ENCODE peak calls at places on chromosomes 7 and 10, in six cellular contexts. C, F, T, D, J and K are unnamed samples. For H3K4me1, the result is how much of the 10 kb centered on the place peaks cover.

GRCh38 chr7:130142654-130143333 is 62.4 kb downstream of the TMEM209 start:
- DNase-seq in C (no peak), T (no peak), F (no peak), D (no peak), J (no peak), K (no peak)

GRCh38 chr7:40716052-40716451 is 581.2 kb downstream of the SUGCT start:
- DNase-seq in J (no peak), T (no peak), F (no peak), D (no peak), C (no peak), K (no peak)

GRCh38 chr7:92076509-92076908 is 57.8 kb downstream of the CYP51A1 start:
- DNase-seq in C (no peak), F (no peak), D (no peak), J (no peak), T (no peak), K (no peak)

GRCh38 chr10:17428616-17429097 is 25.7 kb downstream of the ST8SIA6 start:
- DNase-seq in J (no peak), D (peak), T (no peak), F (no peak), C (no peak), K (peak)

GRCh38 chr7:17986826-17987225 is 40.8 kb downstream of the PRPS1L1 start:
- DNase-seq in C (no peak), F (no peak), D (no peak), J (no peak), T (no peak), K (no peak)

GRCh38 chr10:63431962-63432797 is 33.6 kb downstream of the JMJD1C start:
- DNase-seq in D (no peak), C (no peak), F (no peak), J (no peak), T (no peak), K (no peak)

GRCh38 chr7:66055321-66055956 is 20.2 kb upstream of the ASL start:
- DNase-seq in C (no peak), J (no peak), D (no peak), F (no peak), T (no peak), K (no peak)

GRCh38 chr10:69093933-69094332 is 6.0 kb downstream of the SRGN start:
- DNase-seq in T (no peak), D (no peak), C (no peak), F (no peak), J (no peak), K (no peak)

GRCh38 chr7:75866497-75867389 is 12.1 kb upstream of the RHBDD2 start:
- DNase-seq in F (peak), T (peak), J (peak), C (peak), D (peak), K (peak)

GRCh38 chr10:78348416-78349164 is 314.9 kb downstream of the RPS24 start:
- DNase-seq in J (peak), D (no peak), T (peak), F (no peak), C (peak), K (no peak)

GRCh38 chr7:28312973-28313372 is 99.3 kb upstream of the CREB5 start:
- DNase-seq in D (no peak), J (no peak), C (no peak), T (no peak), F (no peak), K (no peak)

GRCh38 chr7:17506090-17506489 is 207.6 kb downstream of the AHR start:
- DNase-seq in J (no peak), D (no peak), C (no peak), F (peak), T (no peak), K (no peak)

GRCh38 chr7:20107582-20107981 is 109.6 kb downstream of the MACC1 start:
- DNase-seq in F (no peak), J (no peak), D (no peak), T (no peak), C (no peak), K (no peak)

GRCh38 chr10:132873395-132873794 is 69.0 kb downstream of the CFAP46 start:
- DNase-seq in D (no peak), F (peak), C (peak), T (no peak), J (peak), K (no peak)

GRCh38 chr7:41637051-41637450 is 65.8 kb downstream of the INHBA start:
- DNase-seq in J (no peak), F (no peak), T (no peak), D (no peak), C (no peak), K (no peak)

GRCh38 chr10:70118196-70118595 is 14.4 kb downstream of the AIFM2 start:
- DNase-seq in C (no peak), J (no peak), F (no peak), T (no peak), D (no peak), K (no peak)

GRCh38 chr10:78218833-78219490 is 185.3 kb downstream of the RPS24 start:
- DNase-seq in C (no peak), D (no peak), F (no peak), J (no peak), T (no peak), K (no peak)

GRCh38 chr7:44622342-44623151 is 16.1 kb downstream of the OGDH start:
- DNase-seq in J (no peak), D (no peak), C (no peak), T (no peak), F (no peak), K (no peak)

GRCh38 chr7:133695976-133696531 is 431.1 kb upstream of the LRGUK start:
- DNase-seq in C (no peak), D (no peak), F (no peak), T (no peak), J (no peak), K (no peak)

GRCh38 chr10:102718220-102718619 is 3.8 kb downstream of the SFXN2 start:
- DNase-seq in J (no peak), T (peak), F (no peak), D (peak), C (peak), K (no peak)

GRCh38 chr7:105387621-105388372 is 924 bp downstream of the SRPK2 start:
- DNase-seq in C (peak), D (peak), T (peak), J (peak), F (peak), K (peak)

GRCh38 chr10:119755446-119755845 is 29.6 kb downstream of the INPP5F start:
- DNase-seq in F (no peak), T (no peak), D (no peak), J (no peak), C (no peak), K (no peak)

GRCh38 chr10:60203993-60204618 is 185.6 kb downstream of the ANK3 start:
- DNase-seq in C (no peak), T (no peak), J (no peak), F (no peak), D (peak), K (peak)

GRCh38 chr7:98021588-98022351 is 31.8 kb upstream of the OCM2 start:
- DNase-seq in J (peak), F (peak), T (peak), C (peak), D (peak), K (peak)

GRCh38 chr7:55441668-55442305 is 76.7 kb downstream of the LANCL2 start:
- DNase-seq in T (no peak), J (no peak), D (no peak), C (no peak), F (no peak), K (no peak)

GRCh38 chr10:28842321-28842720 is 165.0 kb downstream of the BAMBI start:
- DNase-seq in J (no peak), D (no peak), T (no peak), F (no peak), C (peak), K (no peak)

GRCh38 chr10:124032982-124033886 is 60.2 kb downstream of the CHST15 start:
- DNase-seq in T (peak), F (no peak), C (peak), J (no peak), D (peak), K (peak)

GRCh38 chr7:93310346-93310745 is 78.2 kb downstream of the VPS50 start:
- DNase-seq in J (no peak), F (no peak), C (no peak), D (no peak), T (no peak), K (no peak)
- H3K4me1 ChIP-seq in J (under half), F (under half), C (under half), D (under half), T (under half), K (under half)

GRCh38 chr7:112079671-112080070 is 126.5 kb downstream of the DOCK4 start:
- DNase-seq in T (no peak), F (no peak), D (no peak), C (no peak), J (no peak), K (no peak)
- TF ChIP-seq CTCF in T (no peak), F (no peak), D (no peak), C (peak), J (no peak), K (no peak)

DNA sequence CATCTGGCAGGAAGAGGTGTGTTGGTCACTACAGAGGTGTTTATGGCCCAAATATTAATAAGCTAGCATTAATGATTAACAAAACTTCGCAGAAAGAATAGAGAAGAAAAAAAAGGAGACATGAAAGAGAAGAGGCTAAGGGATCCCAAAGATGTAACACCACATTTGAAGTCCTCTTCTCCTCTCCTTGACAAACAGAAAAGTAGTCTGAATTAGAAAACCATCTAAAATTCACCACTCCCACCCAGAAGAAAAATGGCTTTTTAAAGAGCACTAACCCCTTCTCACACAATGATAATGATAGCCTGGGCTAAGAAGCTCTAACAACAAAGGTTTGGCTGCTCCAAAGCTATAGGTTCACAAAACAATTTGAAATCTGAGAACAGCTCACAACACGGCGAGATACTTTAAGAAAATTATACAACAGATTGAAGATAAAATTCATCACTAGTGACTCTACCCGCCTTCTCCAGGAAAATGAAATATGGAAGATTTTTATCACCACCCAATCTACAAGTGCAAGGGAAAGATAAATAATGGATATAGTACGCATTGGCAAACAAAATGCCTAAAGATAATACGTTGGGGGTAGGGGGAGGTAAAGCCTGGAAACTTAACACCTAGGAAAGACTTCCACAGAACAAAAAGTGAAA is 7.4 kb downstream of the ITGB1 start:
- DNase-seq in J (no peak), F (no peak), C (no peak), D (no peak), T (no peak), K (no peak)
- H3K4me1 ChIP-seq in J (under half), F (under half), C (under half), D (under half), T (under half), K (under half)

GRCh38 chr10:44465430-44466115 is 80.7 kb upstream of the CXCL12 start:
- DNase-seq in D (no peak), T (no peak), J (no peak), C (peak), F (no peak), K (no peak)
- TF ChIP-seq CTCF in D (no peak), T (no peak), J (no peak), C (peak), F (no peak), K (no peak)

GRCh38 chr7:27116019-27116411 is 13.5 kb upstream of the HOXA2 start:
- DNase-seq in C (no peak), T (no peak), J (no peak), D (no peak), F (no peak), K (peak)

GRCh38 chr7:27113991-27114866 is 11.7 kb upstream of the HOXA2 start:
- DNase-seq in T (peak), D (no peak), F (peak), J (peak), C (no peak), K (peak)

GRCh38 chr7:27116962-27117686 is 13.4 kb downstream of the HOXA4 start:
- DNase-seq in F (no peak), C (no peak), T (no peak), D (no peak), J (no peak), K (peak)

GRCh38 chr7:27116521-27116946 is 14.0 kb downstream of the HOXA4 start:
- DNase-seq in F (no peak), J (no peak), D (no peak), T (no peak), C (no peak), K (no peak)

DNA sequence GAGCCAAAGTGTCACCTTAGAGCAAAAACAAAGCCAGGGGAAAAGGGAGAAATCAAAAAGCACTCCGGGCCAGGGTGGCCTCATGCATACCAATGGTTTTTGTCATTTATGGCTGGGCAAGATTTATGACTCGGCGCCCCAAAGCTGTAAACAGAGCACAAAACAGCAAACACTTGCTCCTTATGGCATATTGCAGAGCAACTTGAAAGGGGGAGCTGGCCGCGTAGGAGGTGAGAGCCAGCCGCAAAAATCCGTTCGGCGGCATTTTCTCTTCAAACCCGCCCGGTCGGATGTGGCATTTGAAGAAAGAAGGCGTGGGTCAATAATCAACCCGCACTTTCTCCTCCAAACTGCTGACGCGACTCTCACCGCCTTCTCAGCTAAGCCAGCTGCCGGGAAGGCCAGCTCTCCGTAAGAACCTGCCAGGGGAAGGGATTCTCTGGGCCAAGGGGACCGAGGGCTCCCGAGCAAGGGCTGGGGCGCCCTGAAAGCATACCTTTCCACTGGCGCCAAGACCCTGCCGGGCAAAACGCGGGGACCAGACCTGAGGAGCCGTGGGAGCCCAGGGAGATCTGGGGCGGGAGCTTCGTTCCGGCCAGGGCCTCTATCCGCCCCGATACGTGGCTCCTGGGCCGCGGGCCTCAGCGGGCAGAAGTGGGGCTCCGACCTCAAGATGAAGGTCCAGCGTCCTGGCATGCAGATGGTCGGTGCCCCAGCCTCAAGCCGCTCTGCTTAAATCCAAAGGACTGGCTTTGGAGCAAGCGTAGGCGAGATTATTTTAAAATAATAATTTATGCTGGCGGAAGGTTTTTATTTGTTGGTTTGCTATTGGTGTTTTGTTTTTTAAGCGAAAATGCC is 12.9 kb upstream of the HOXA2 start:
- DNase-seq in T (no peak), D (no peak), C (peak), F (no peak), J (no peak), K (peak)
- H3K4me1 ChIP-seq in T (under half), D (under half), C (under half), F (under half), J (under half), K (half or more)